ENCODE peak calls at places on chromosomes 2 and 18, in five cellular contexts. G is GM12878, X is A549, V is transverse colon, E is stomach. O is an unnamed sample.
A peak's percentile ranks its signal among the peaks of the same experiment; 100 is the strongest.

GRCh38 chr2:176414641-176415040 is 145.4 kb downstream of the MTX2 start:
- DNase-seq in G (no peak), X (no peak), E (no peak), V (no peak), O (no peak)

GRCh38 chr2:219628235-219628985 is 980 bp downstream of the SLC4A3 start:
- DNase-seq in X (no peak), E (no peak), G (no peak), V (no peak), O (no peak)

GRCh38 chr18:56927795-56928194 is 219.1 kb upstream of the BOD1L2 start:
- DNase-seq in V (no peak), E (no peak), X (no peak), G (no peak), O (no peak)

GRCh38 chr2:128237081-128237534 is 81.6 kb downstream of the HS6ST1 start:
- DNase-seq in V (no peak), E (no peak), G (no peak), X (no peak), O (no peak)

GRCh38 chr18:25299899-25300298 is 52.1 kb downstream of the ZNF521 start:
- DNase-seq in G (no peak), E (no peak), V (no peak), X (no peak), O (no peak)

GRCh38 chr2:212994976-212995375 is 156.4 kb downstream of the IKZF2 start:
- DNase-seq in X (no peak), V (no peak), G (no peak), E (no peak), O (no peak)

GRCh38 chr18:3511980-3512379 is 62.0 kb downstream of the TGIF1 start:
- DNase-seq in G (no peak), V (no peak), X (peak; percentile 23), E (no peak), O (no peak)

GRCh38 chr18:7754725-7755181 is 187.6 kb downstream of the PTPRM start:
- DNase-seq in V (no peak), X (peak; percentile 52), G (no peak), E (no peak), O (no peak)

GRCh38 chr2:215577356-215577755 is 141.5 kb upstream of the FN1 start:
- DNase-seq in V (no peak), G (no peak), E (no peak), X (peak; percentile 11), O (no peak)

GRCh38 chr2:201808070-201808469 is 1.7 kb downstream of the CDK15 start:
- DNase-seq in G (no peak), X (no peak), E (no peak), V (no peak), O (no peak)

DNA sequence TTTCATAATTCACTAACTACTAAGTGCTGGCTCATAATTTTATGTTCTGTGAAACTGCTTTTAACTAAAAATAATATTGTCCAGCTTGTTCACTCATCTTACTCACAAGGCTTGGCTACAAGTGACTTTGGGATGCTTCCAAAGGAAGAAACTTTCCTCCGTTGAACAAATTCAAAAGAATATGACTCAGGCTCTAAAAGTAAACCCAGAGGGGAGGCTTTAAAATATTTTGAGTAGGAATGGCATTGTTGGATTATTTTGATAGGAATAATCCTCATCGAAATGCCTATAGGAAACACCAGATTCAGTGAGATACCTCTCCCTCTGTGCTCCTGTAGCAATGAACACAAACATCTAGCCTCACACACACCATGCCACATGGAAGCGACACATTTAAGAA is 25.2 kb upstream of the TLK1 start:
- DNase-seq in V (no peak), G (no peak), E (no peak), X (no peak), O (no peak)
- TF ChIP-seq CTCF in V (no peak), G (no peak), E (no peak), X (no peak), O (no peak)

DNA sequence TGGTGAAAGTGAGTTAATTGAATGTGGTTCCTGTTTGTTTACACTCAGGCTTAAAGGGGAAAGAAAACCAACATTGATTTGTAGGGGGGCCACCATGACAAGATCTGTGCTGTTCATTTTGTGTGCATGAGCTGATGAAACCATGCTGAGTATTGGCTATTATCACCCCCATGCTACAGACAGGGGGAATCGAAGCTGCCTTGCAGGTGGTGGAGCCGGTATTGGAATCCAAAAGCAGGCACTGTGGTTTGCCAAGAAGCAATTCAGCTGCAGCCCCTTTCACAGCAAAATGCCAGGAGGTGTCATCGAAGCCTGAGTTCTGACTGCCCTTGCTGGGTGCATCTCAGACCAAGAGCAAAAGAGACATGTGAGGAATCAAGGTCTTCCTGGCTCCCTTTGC is 221.9 kb downstream of the UXS1 start:
- DNase-seq in E (no peak), G (no peak), V (no peak), X (no peak), O (no peak)
- TF ChIP-seq EP300 in E (no peak), G (no peak), V (no peak), X (no peak), O (no peak)

GRCh38 chr2:167487728-167488127 is 599.4 kb downstream of the XIRP2 start:
- DNase-seq in E (no peak), G (no peak), X (no peak), V (no peak), O (no peak)
- TF ChIP-seq POLR2A in E (no peak), G (no peak), X (no peak), V (no peak), O (no peak)

GRCh38 chr2:200397785-200398184 is 91.3 kb downstream of the SPATS2L start:
- DNase-seq in X (no peak), E (no peak), G (no peak), V (no peak), O (no peak)
- TF ChIP-seq CTCF in X (no peak), E (no peak), G (no peak), V (no peak), O (no peak)

GRCh38 chr18:13914756-13915155 is 580 bp downstream of the MC2R start:
- DNase-seq in X (no peak), G (no peak), V (no peak), E (no peak), O (no peak)
- TF ChIP-seq EP300 in X (no peak), G (no peak), V (no peak), E (no peak), O (no peak)

DNA sequence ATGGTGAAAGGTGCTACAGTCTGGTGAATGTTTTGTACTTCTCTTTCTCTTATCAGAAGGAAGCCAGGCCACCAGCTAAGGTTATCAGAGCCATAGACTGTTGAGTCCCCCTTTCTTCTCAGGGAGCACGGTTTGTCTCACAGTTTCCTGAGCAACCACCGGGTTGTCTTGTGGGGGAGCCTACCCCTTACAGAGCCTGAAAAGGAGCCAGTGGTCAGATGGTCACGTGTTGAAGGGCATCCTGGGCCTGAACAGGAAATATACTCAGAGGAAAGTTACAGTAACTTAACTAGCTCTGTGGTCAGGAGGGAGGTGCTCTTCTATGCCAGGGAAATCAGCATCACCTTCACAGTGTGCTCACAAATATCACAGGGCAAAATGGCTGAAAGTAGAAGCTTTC is 11.6 kb downstream of the CD28 start:
- DNase-seq in G (peak; percentile 36), E (no peak), V (peak; percentile 41), X (no peak), O (no peak)
- TF ChIP-seq POLR2A in G (no peak), E (no peak), V (no peak), X (no peak), O (no peak)

DNA sequence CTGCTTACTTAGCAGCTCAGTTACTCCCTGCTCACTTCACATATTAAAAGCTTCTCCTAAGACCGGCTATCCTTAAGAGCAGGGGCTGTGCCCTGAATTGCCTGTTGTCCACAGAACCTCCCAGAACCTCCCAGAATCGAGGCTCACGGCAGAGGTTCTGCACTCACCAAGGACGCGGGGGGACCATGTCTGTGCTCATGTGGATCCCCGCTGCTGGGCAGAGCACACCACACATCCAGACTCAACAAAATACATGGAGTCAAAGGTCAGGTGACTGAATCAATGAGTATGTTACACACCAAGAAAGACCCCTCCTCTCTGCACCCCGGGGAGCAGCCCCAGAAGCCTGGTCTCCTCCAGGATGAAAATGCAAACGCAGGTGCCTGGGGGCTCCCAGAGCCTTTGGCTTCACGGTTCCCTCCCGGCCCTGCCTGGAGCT is 149.0 kb downstream of the MBP start:
- DNase-seq in G (no peak), E (no peak), X (no peak), V (no peak), O (no peak)
- TF ChIP-seq CTCF in G (no peak), E (no peak), X (no peak), V (no peak), O (no peak)

GRCh38 chr2:28608061-28608828 is 112.4 kb downstream of the PLB1 start:
- DNase-seq in E (no peak), V (no peak), X (no peak), G (no peak), O (no peak)

GRCh38 chr2:28604284-28604843 is 108.5 kb downstream of the PLB1 start:
- DNase-seq in G (no peak), E (no peak), V (no peak), X (no peak), O (no peak)

GRCh38 chr2:28603821-28604220 is 108.0 kb downstream of the PLB1 start:
- DNase-seq in X (no peak), G (no peak), V (no peak), E (no peak), O (no peak)

GRCh38 chr2:28608829-28609400 is 113.1 kb downstream of the PLB1 start:
- DNase-seq in G (no peak), E (no peak), X (no peak), V (no peak), O (no peak)

DNA sequence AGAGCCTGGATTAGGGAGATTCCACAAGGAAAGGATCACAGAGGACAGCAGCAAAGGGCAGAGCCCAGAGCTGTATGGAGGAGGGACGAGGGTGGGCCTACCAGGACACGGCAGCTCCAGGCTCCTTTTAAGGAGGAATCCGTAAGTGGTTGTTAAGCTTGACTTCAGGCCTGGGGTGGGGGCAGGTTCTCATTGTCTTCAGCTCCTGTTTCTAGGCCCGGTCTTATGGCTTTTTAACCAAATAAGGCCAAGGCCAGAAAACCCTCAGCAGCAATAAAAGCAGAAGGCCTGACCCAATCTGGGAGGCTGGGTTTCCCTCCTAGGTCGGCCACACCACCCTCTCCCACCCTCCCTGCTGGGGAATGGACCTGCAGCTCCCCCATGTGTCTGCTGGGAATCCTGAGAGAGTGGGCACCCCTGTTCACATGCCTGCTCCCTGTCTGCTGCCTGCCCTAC is 111.2 kb downstream of the PLB1 start:
- DNase-seq in X (peak; percentile 43), V (no peak), E (no peak), G (no peak), O (no peak)
- TF ChIP-seq EP300 in X (no peak), V (no peak), E (no peak), G (no peak), O (no peak)

GRCh38 chr2:156334496-156335478 is 2.3 kb upstream of the NR4A2 start:
- DNase-seq in X (peak; percentile 93), E (peak; percentile 91), V (peak; percentile 93), G (no peak), O (peak; percentile 92)
- TF ChIP-seq POLR2A in X (peak; percentile 42), E (peak; percentile 42), V (peak; percentile 62), G (peak; percentile 68), O (peak; percentile 86)

DNA sequence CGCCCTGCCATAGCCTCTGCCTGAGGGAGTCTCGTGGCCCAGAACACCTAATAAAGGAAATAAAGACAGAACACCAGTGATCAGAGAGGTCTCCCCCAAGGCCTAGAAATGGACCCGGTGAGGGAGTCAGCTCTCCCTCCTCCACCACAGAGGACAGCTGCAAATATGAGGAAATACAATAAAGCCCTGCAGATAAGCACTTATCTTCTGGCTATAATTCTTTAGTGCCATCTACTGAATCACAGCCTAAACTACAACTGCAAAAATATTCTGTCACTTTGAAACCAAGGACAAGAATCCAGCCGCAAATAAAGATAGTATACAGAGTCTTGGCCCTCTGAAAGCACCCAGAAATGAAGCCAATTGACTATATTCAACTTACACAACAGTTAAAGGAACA is 42.4 kb upstream of the TACR1 start:
- DNase-seq in X (peak; percentile 63), G (no peak), V (no peak), E (no peak), O (no peak)
- TF ChIP-seq CTCF in X (no peak), G (peak; percentile 30), V (no peak), E (no peak), O (no peak)